ENCODE peak calls at places on chromosomes 1 and 21, in five cellular contexts. E is effector CD4-positive, alpha-beta T cell; H is H7; C is RCC 7860; D is CD8-positive, alpha-beta T cell. J is an unnamed sample.

GRCh38 chr1:220513834-220514233 is 14.1 kb upstream of the MARK1 start:
- DNase-seq in E (no peak), H (no peak), C (no peak), D (no peak), J (no peak)

GRCh38 chr1:184222561-184223157 is 164.2 kb upstream of the C1orf21 start:
- DNase-seq in E (no peak), H (peak), C (peak), D (peak), J (peak)

GRCh38 chr1:183841950-183842816 is 37.3 kb downstream of the RGL1 start:
- DNase-seq in E (no peak), H (no peak), C (peak), D (no peak), J (no peak)

GRCh38 chr1:65049941-65050713 is 83.8 kb upstream of the JAK1 start:
- DNase-seq in E (no peak), H (no peak), C (no peak), D (no peak), J (no peak)

GRCh38 chr1:226002667-226003501 is 3.7 kb upstream of the SDE2 start:
- DNase-seq in E (no peak), H (peak), C (no peak), D (no peak), J (no peak)

GRCh38 chr1:116433283-116434257 is 60.5 kb downstream of the ATP1A1 start:
- DNase-seq in E (no peak), H (no peak), C (no peak), D (no peak), J (no peak)

GRCh38 chr1:116494351-116494692 is 76.5 kb downstream of the CD58 start:
- DNase-seq in E (no peak), H (no peak), C (no peak), D (no peak), J (no peak)

GRCh38 chr1:156128749-156129682 is 14.5 kb downstream of the LMNA start:
- DNase-seq in E (no peak), H (no peak), C (no peak), D (no peak), J (no peak)

GRCh38 chr1:58858344-58858673 is 74.5 kb upstream of the JUN start:
- DNase-seq in E (no peak), H (no peak), C (no peak), D (no peak), J (no peak)

GRCh38 chr1:12276225-12276624 is 46.4 kb downstream of the VPS13D start:
- DNase-seq in E (no peak), H (peak), C (no peak), D (no peak), J (peak)

GRCh38 chr1:113538225-113538624 is 147.9 kb downstream of the MAGI3 start:
- DNase-seq in E (no peak), H (no peak), C (no peak), D (no peak), J (no peak)

GRCh38 chr21:38793926-38794713 is 11.6 kb upstream of the ETS2 start:
- DNase-seq in E (no peak), H (no peak), C (no peak), D (no peak), J (no peak)

GRCh38 chr21:42360317-42360716 is 6.0 kb downstream of the TFF1 start:
- DNase-seq in E (no peak), H (no peak), C (no peak), D (no peak), J (no peak)

GRCh38 chr21:42406846-42407245 is 3.1 kb downstream of the UBASH3A start:
- DNase-seq in E (no peak), H (no peak), C (no peak), D (no peak), J (no peak)

GRCh38 chr1:230793463-230793745 is 46.2 kb downstream of the CAPN9 start:
- DNase-seq in E (no peak), H (no peak), C (no peak), D (no peak), J (no peak)

GRCh38 chr1:180241716-180242544 is 11.9 kb downstream of the LHX4 start:
- DNase-seq in E (no peak), H (no peak), C (no peak), D (no peak), J (no peak)

GRCh38 chr1:31768939-31769704 is 5.0 kb upstream of the ADGRB2 start:
- DNase-seq in E (no peak), H (no peak), C (no peak), D (no peak), J (no peak)

GRCh38 chr1:247224822-247225221 is 31.1 kb upstream of the VN1R5 start:
- DNase-seq in E (no peak), H (no peak), C (no peak), D (no peak), J (no peak)

GRCh38 chr1:172322219-172323061 is 98.0 kb upstream of the C1orf105 start:
- DNase-seq in E (no peak), H (no peak), C (peak), D (no peak), J (no peak)

J was measured in T-helper 9 cell.